ENCODE peak calls at places on chromosomes 2 and 18, in five cellular contexts. One of them, this sample, is unnamed.

GRCh38 chr18:46469186-46469915 is 187.7 kb downstream of the LOXHD1 start:
- DNase-seq in Peyer's patch: no peak
- DNase-seq in fibroblast of lung: no peak
- DNase-seq in NCI-H1092 treated with DMSO at 0.1 percent for 48 hours: peak
- DNase-seq in NCI-H774: no peak
- DNase-seq in this sample: no peak

GRCh38 chr18:73908323-73908722 is 239.3 kb downstream of the FBXO15 start:
- DNase-seq in Peyer's patch: no peak
- DNase-seq in fibroblast of lung: peak
- DNase-seq in NCI-H1092 treated with DMSO at 0.1 percent for 48 hours: no peak
- DNase-seq in NCI-H774: no peak
- DNase-seq in this sample: peak

GRCh38 chr2:216781709-216782108 is 78.2 kb downstream of the TNP1 start:
- DNase-seq in Peyer's patch: no peak
- DNase-seq in fibroblast of lung: no peak
- DNase-seq in NCI-H1092 treated with DMSO at 0.1 percent for 48 hours: no peak
- DNase-seq in NCI-H774: no peak
- DNase-seq in this sample: no peak

GRCh38 chr2:39646267-39646666 is 19.4 kb upstream of the TMEM178A start:
- DNase-seq in Peyer's patch: no peak
- DNase-seq in fibroblast of lung: no peak
- DNase-seq in NCI-H1092 treated with DMSO at 0.1 percent for 48 hours: no peak
- DNase-seq in NCI-H774: no peak
- DNase-seq in this sample: no peak

GRCh38 chr2:23844905-23845304 is 82.0 kb downstream of the ATAD2B start:
- DNase-seq in Peyer's patch: no peak
- DNase-seq in fibroblast of lung: no peak
- DNase-seq in NCI-H1092 treated with DMSO at 0.1 percent for 48 hours: no peak
- DNase-seq in NCI-H774: no peak
- DNase-seq in this sample: no peak

GRCh38 chr2:144629937-144630336 is 110.0 kb upstream of the ZEB2 start:
- DNase-seq in Peyer's patch: no peak
- DNase-seq in fibroblast of lung: peak
- DNase-seq in NCI-H1092 treated with DMSO at 0.1 percent for 48 hours: no peak
- DNase-seq in NCI-H774: no peak
- DNase-seq in this sample: no peak

GRCh38 chr2:218860950-218861381 is 1.4 kb downstream of the WNT6 start:
- DNase-seq in Peyer's patch: no peak
- DNase-seq in fibroblast of lung: peak
- DNase-seq in NCI-H1092 treated with DMSO at 0.1 percent for 48 hours: peak
- DNase-seq in NCI-H774: peak
- DNase-seq in this sample: peak

GRCh38 chr18:23401400-23402347 is 51.4 kb upstream of the RIOK3 start:
- DNase-seq in Peyer's patch: peak
- DNase-seq in fibroblast of lung: peak
- DNase-seq in NCI-H1092 treated with DMSO at 0.1 percent for 48 hours: no peak
- DNase-seq in NCI-H774: peak
- DNase-seq in this sample: peak

GRCh38 chr2:216539791-216540241 is 41.2 kb downstream of the RPL37A start:
- DNase-seq in Peyer's patch: peak
- DNase-seq in fibroblast of lung: no peak
- DNase-seq in NCI-H1092 treated with DMSO at 0.1 percent for 48 hours: peak
- DNase-seq in NCI-H774: peak
- DNase-seq in this sample: no peak

GRCh38 chr2:239348563-239349447 is 52.0 kb downstream of the HDAC4 start:
- DNase-seq in Peyer's patch: peak
- DNase-seq in fibroblast of lung: no peak
- DNase-seq in NCI-H1092 treated with DMSO at 0.1 percent for 48 hours: no peak
- DNase-seq in NCI-H774: no peak
- DNase-seq in this sample: no peak

GRCh38 chr2:100580474-100581264 is 17.9 kb downstream of the PDCL3 start:
- DNase-seq in Peyer's patch: no peak
- DNase-seq in fibroblast of lung: no peak
- DNase-seq in NCI-H1092 treated with DMSO at 0.1 percent for 48 hours: no peak
- DNase-seq in NCI-H774: no peak
- DNase-seq in this sample: no peak

GRCh38 chr2:203808041-203808750 is 59.4 kb upstream of the CTLA4 start:
- DNase-seq in Peyer's patch: no peak
- DNase-seq in fibroblast of lung: peak
- DNase-seq in NCI-H1092 treated with DMSO at 0.1 percent for 48 hours: no peak
- DNase-seq in NCI-H774: no peak
- DNase-seq in this sample: peak